ENCODE peak calls at places on chromosomes 11 and 22, in five cellular contexts. One of them, this sample, is unnamed.

GRCh38 chr11:119894916-119895315 is 165.9 kb upstream of the NECTIN1 start:
- DNase-seq in GM23338: no peak
- DNase-seq in HCT116: no peak
- DNase-seq in MM.1S: no peak
- DNase-seq in hepatocyte: no peak
- DNase-seq in this sample: no peak

GRCh38 chr22:48309115-48309705 is 1518.5 kb downstream of the BRD1 start:
- DNase-seq in GM23338: no peak
- DNase-seq in HCT116: no peak
- DNase-seq in MM.1S: no peak
- DNase-seq in hepatocyte: no peak
- DNase-seq in this sample: no peak

GRCh38 chr11:77370217-77370616 is 68.7 kb upstream of the GDPD4 start:
- DNase-seq in GM23338: peak; percentile 17
- DNase-seq in HCT116: no peak
- DNase-seq in MM.1S: no peak
- DNase-seq in hepatocyte: no peak
- DNase-seq in this sample: no peak

GRCh38 chr11:73969991-73970800 is 12.4 kb downstream of the UCP2 start:
- DNase-seq in GM23338: no peak
- DNase-seq in HCT116: no peak
- DNase-seq in MM.1S: no peak
- DNase-seq in hepatocyte: no peak
- DNase-seq in this sample: peak; percentile 50

GRCh38 chr11:24589064-24589463 is 92.2 kb downstream of the LUZP2 start:
- DNase-seq in GM23338: no peak
- DNase-seq in HCT116: no peak
- DNase-seq in MM.1S: no peak
- DNase-seq in hepatocyte: no peak
- DNase-seq in this sample: no peak

GRCh38 chr22:38782402-38783094 is 11.4 kb downstream of the DNAL4 start:
- DNase-seq in GM23338: no peak
- DNase-seq in HCT116: no peak
- DNase-seq in MM.1S: no peak
- DNase-seq in hepatocyte: peak; percentile 27
- DNase-seq in this sample: no peak

GRCh38 chr22:38429460-38430128 is 25.4 kb downstream of the KCNJ4 start:
- DNase-seq in GM23338: no peak
- DNase-seq in HCT116: no peak
- DNase-seq in MM.1S: no peak
- DNase-seq in hepatocyte: no peak
- DNase-seq in this sample: no peak

GRCh38 chr11:130145975-130146776 is 13.4 kb upstream of the ST14 start:
- DNase-seq in GM23338: peak; percentile 95
- DNase-seq in HCT116: peak; percentile 87
- DNase-seq in MM.1S: peak; percentile 91
- DNase-seq in hepatocyte: peak; percentile 89
- DNase-seq in this sample: no peak

GRCh38 chr22:49196046-49196511 is 631.6 kb downstream of the BRD1 start:
- DNase-seq in GM23338: no peak
- DNase-seq in HCT116: no peak
- DNase-seq in MM.1S: no peak
- DNase-seq in hepatocyte: no peak
- DNase-seq in this sample: no peak

GRCh38 chr11:134644489-134645456 is 232.7 kb upstream of the B3GAT1 start:
- DNase-seq in GM23338: no peak
- DNase-seq in HCT116: no peak
- DNase-seq in MM.1S: no peak
- DNase-seq in hepatocyte: no peak
- DNase-seq in this sample: no peak

GRCh38 chr22:42408276-42408675 is 23.9 kb downstream of the NFAM1 start:
- DNase-seq in GM23338: no peak
- DNase-seq in HCT116: no peak
- DNase-seq in MM.1S: no peak
- DNase-seq in hepatocyte: no peak
- DNase-seq in this sample: no peak

GRCh38 chr11:113376156-113376555 is 11.4 kb upstream of the ANKK1 start:
- DNase-seq in GM23338: no peak
- DNase-seq in HCT116: no peak
- DNase-seq in MM.1S: no peak
- DNase-seq in hepatocyte: no peak
- DNase-seq in this sample: no peak

GRCh38 chr11:16080688-16081388 is 275.5 kb downstream of the SOX6 start:
- DNase-seq in GM23338: no peak
- DNase-seq in HCT116: no peak
- DNase-seq in MM.1S: no peak
- DNase-seq in hepatocyte: no peak
- DNase-seq in this sample: no peak

GRCh38 chr22:25403752-25404471 is 160.6 kb upstream of the GRK3 start:
- DNase-seq in GM23338: peak; percentile 75
- DNase-seq in HCT116: no peak
- DNase-seq in MM.1S: no peak
- DNase-seq in hepatocyte: peak; percentile 37
- DNase-seq in this sample: no peak

GRCh38 chr11:20443596-20443995 is 56.1 kb downstream of the PRMT3 start:
- DNase-seq in GM23338: peak; percentile 40
- DNase-seq in HCT116: peak; percentile 18
- DNase-seq in MM.1S: peak; percentile 17
- DNase-seq in hepatocyte: peak; percentile 10
- DNase-seq in this sample: peak; percentile 25
- TF ChIP-seq EZH2phosphoT487 in GM23338: no peak
- TF ChIP-seq EZH2phosphoT487 in HCT116: no peak
- TF ChIP-seq EZH2phosphoT487 in MM.1S: no peak
- TF ChIP-seq EZH2phosphoT487 in hepatocyte: no peak
- TF ChIP-seq EZH2phosphoT487 in this sample: no peak

GRCh38 chr11:108199446-108200321 is 22.8 kb downstream of the NPAT start:
- DNase-seq in GM23338: peak; percentile 16
- DNase-seq in HCT116: no peak
- DNase-seq in MM.1S: no peak
- DNase-seq in hepatocyte: no peak
- DNase-seq in this sample: no peak
- H3K27ac ChIP-seq in GM23338: peak overlapping the region; percentile 19
- H3K27ac ChIP-seq in HCT116: no peak overlapping the region
- H3K27ac ChIP-seq in MM.1S: no peak overlapping the region
- H3K27ac ChIP-seq in hepatocyte: no peak overlapping the region
- H3K27ac ChIP-seq in this sample: no peak overlapping the region

DNA sequence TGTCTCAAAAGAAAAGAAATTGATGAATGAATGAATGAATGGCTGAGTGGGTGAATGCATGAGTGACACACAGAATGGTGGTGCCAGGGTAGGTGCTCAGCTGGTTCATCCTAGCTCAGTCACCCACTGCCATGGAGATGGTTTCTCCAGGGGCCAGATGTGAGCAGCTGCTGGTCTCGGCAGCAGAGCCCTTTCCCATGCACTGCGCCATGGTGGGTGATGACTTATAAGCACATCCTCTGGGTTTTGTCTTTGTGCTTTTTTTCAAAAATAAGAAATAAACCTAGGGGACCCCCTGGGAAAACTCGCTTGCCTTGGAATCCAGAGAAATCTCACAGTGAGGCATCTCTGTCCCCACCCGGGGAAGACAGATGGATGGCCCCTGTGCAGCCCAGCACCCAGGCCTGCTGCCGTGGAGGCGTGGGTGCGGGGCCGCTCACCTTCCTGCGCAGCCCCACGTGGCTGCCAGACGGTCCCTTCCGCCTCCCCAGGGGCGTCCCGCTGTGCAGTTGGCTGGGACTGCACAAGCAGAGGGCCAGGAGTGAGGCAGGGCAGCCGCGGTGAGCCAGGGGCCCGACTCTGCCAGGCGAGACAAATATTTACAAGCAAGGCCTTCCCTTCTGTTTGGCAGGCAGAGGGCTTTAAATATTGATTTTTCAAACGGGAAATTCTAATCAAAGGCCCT is 24.2 kb downstream of the MPPED1 start:
- DNase-seq in GM23338: no peak
- DNase-seq in HCT116: no peak
- DNase-seq in MM.1S: no peak
- DNase-seq in hepatocyte: no peak
- DNase-seq in this sample: no peak
- TF ChIP-seq EZH2phosphoT487 in GM23338: no peak
- TF ChIP-seq EZH2phosphoT487 in HCT116: no peak
- TF ChIP-seq EZH2phosphoT487 in MM.1S: no peak
- TF ChIP-seq EZH2phosphoT487 in hepatocyte: no peak
- TF ChIP-seq EZH2phosphoT487 in this sample: no peak

GRCh38 chr11:76268498-76268897 is 62.2 kb upstream of the WNT11 start:
- DNase-seq in GM23338: no peak
- DNase-seq in HCT116: no peak
- DNase-seq in MM.1S: no peak
- DNase-seq in hepatocyte: no peak
- DNase-seq in this sample: no peak
- H3K27ac ChIP-seq in GM23338: no peak overlapping the region
- H3K27ac ChIP-seq in HCT116: no peak overlapping the region
- H3K27ac ChIP-seq in MM.1S: no peak overlapping the region
- H3K27ac ChIP-seq in hepatocyte: no peak overlapping the region
- H3K27ac ChIP-seq in this sample: no peak overlapping the region

GRCh38 chr11:118045191-118045590 is 31.7 kb upstream of the TMPRSS4 start:
- DNase-seq in GM23338: no peak
- DNase-seq in HCT116: no peak
- DNase-seq in MM.1S: no peak
- DNase-seq in hepatocyte: no peak
- DNase-seq in this sample: no peak

GRCh38 chr11:118048472-118049370 is 28.2 kb upstream of the TMPRSS4 start:
- DNase-seq in GM23338: no peak
- DNase-seq in HCT116: no peak
- DNase-seq in MM.1S: no peak
- DNase-seq in hepatocyte: no peak
- DNase-seq in this sample: no peak

GRCh38 chr11:118046964-118047700 is 29.7 kb upstream of the TMPRSS4 start:
- DNase-seq in GM23338: no peak
- DNase-seq in HCT116: no peak
- DNase-seq in MM.1S: no peak
- DNase-seq in hepatocyte: no peak
- DNase-seq in this sample: no peak

GRCh38 chr11:118047749-118048148 is 29.1 kb upstream of the TMPRSS4 start:
- DNase-seq in GM23338: no peak
- DNase-seq in HCT116: no peak
- DNase-seq in MM.1S: no peak
- DNase-seq in hepatocyte: no peak
- DNase-seq in this sample: no peak

DNA sequence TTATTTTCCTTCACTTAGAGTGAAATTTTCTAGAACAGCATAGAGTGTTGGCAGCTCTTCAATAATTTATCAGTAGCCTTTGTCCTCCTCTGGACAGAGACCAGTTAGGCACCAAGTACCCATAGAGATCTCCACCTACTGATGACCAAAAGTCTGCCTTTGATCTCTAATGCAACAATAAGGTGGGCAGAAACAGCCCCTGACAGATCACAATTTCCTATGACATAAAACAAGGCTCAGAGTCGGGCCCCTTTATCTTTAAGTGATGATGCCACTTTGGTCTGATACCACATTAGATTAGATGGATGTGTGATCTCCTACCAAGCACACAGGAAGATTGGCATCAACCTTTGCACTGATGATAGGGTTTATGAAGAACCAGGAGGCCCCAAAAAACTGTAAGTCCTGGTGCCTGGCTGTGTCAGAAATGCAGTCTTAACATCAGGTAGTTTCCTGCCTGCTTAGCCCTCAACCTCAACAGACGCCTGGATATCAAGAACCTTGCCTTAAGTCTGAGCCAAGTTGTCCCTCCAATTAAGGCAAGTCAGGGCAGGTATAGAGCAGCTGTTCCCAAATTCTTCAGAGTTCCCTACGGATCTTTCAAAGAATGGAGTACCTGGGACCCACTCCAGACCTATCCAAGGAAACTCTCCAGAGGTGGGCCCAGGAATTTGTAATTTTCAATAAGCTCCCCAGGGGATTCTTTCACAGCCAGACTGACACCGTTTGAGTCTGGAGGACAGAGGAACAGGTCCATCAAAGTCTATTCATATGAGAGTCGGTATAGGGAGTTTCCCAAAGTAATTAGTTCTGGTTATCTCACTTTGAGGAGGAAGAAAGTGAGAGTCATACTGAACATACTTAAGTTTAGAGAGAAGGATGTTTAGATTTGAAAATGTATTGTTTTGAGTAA is 30.6 kb upstream of the TMPRSS4 start:
- DNase-seq in GM23338: no peak
- DNase-seq in HCT116: no peak
- DNase-seq in MM.1S: no peak
- DNase-seq in hepatocyte: no peak
- DNase-seq in this sample: no peak
- TF ChIP-seq EZH2phosphoT487 in GM23338: no peak
- TF ChIP-seq EZH2phosphoT487 in HCT116: no peak
- TF ChIP-seq EZH2phosphoT487 in MM.1S: no peak
- TF ChIP-seq EZH2phosphoT487 in hepatocyte: no peak
- TF ChIP-seq EZH2phosphoT487 in this sample: no peak

DNA sequence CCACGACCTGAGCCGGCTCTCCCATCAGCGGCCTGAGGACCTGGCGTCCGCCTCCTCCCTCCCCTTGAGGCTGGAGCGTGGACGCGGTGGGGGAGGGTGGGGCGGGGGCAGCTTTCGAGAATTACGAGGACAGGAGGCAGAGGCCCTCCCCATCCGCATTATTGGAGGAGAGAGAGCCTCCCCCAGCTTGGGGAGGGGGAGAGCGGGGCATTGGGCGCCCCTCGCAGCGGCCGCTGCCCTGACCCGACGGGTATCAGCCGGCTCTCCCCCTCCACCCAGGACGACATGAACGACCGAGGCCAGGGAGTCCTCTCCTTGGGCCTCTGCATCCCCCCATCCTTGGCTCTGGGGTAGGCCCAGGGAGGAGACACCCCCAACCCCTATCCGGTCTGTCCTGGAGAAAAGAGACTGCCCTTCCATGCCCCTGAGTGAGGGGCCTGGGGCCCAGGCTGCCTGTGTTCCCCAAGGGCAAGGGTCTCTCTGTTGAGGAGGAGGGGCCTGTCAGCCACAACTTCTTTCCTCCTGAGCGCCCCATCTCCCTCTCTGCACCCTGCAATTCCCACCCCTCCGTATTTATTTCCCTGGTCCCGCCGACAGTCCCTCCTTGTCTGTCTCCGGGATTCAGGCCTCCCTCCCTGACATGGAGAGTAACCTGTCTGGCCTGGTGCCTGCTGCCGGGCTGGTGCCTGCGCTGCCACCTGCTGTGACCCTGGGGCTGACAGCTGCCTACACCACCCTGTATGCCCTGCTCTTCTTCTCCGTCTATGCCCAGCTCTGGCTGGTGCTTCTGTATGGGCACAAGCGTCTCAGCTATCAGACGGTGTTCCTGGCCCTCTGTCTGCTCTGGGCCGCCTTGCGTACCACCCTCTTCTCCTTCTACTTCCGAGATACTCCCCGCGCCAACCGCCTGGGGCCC is 495 bp downstream of the GPR137 start:
- DNase-seq in GM23338: no peak
- DNase-seq in HCT116: no peak
- DNase-seq in MM.1S: peak; percentile 69
- DNase-seq in hepatocyte: no peak
- DNase-seq in this sample: peak; percentile 48
- H3K27ac ChIP-seq in GM23338: no peak overlapping the region
- H3K27ac ChIP-seq in HCT116: peak overlapping the region; percentile 83
- H3K27ac ChIP-seq in MM.1S: peak overlapping the region; percentile 9
- H3K27ac ChIP-seq in hepatocyte: peak overlapping the region; percentile 24
- H3K27ac ChIP-seq in this sample: no peak overlapping the region